ENCODE peak calls at places on chromosomes 12 and 14, in seven cellular contexts. F, K, H, D, P, J and V are unnamed samples.

GRCh38 chr12:108340037-108340436 is 926 bp upstream of the CMKLR1 start:
- DNase-seq in F (no peak), K (no peak), H (no peak), D (no peak), P (no peak), J (no peak), V (peak; percentile 46)

GRCh38 chr12:31326689-31327659 is 1.0 kb upstream of the SINHCAF start:
- DNase-seq in F (no peak), K (no peak), H (peak; percentile 13), D (no peak), P (no peak), J (no peak), V (no peak)

GRCh38 chr12:100484178-100484886 is 10.7 kb downstream of the NR1H4 start:
- DNase-seq in F (no peak), K (no peak), H (no peak), D (no peak), P (no peak), J (no peak), V (no peak)

GRCh38 chr12:128267651-128268347 is 829 bp downstream of the TMEM132C start:
- DNase-seq in F (no peak), K (no peak), H (no peak), D (no peak), P (no peak), J (no peak), V (no peak)

GRCh38 chr14:81594012-81594411 is 60.4 kb upstream of the SEL1L start:
- DNase-seq in F (no peak), K (no peak), H (no peak), D (no peak), P (no peak), J (peak; percentile 51), V (peak; percentile 43)

GRCh38 chr14:101404426-101405170 is 156.7 kb upstream of the DIO3 start:
- DNase-seq in F (no peak), K (no peak), H (no peak), D (no peak), P (no peak), J (no peak), V (no peak)

GRCh38 chr14:23294734-23295561 is 7.7 kb downstream of the PPP1R3E start:
- DNase-seq in F (no peak), K (peak; percentile 13), H (peak; percentile 34), D (peak; percentile 40), P (peak; percentile 38), J (no peak), V (peak; percentile 50)

GRCh38 chr12:31002999-31003398 is 70.7 kb upstream of the DDX11 start:
- DNase-seq in F (no peak), K (no peak), H (no peak), D (no peak), P (no peak), J (no peak), V (no peak)

GRCh38 chr14:99033951-99034350 is 238.0 kb downstream of the BCL11B start:
- DNase-seq in F (no peak), K (no peak), H (no peak), D (no peak), P (no peak), J (no peak), V (no peak)

GRCh38 chr14:69317780-69318179 is 57.8 kb downstream of the GALNT16 start:
- DNase-seq in F (no peak), K (no peak), H (no peak), D (no peak), P (no peak), J (no peak), V (peak; percentile 58)

GRCh38 chr12:4283512-4284255 is 10.1 kb downstream of the CCND2 start:
- DNase-seq in F (no peak), K (no peak), H (no peak), D (no peak), P (no peak), J (no peak), V (no peak)

GRCh38 chr14:23910081-23910875 is 43.3 kb upstream of the DHRS4 start:
- DNase-seq in F (peak; percentile 83), K (no peak), H (no peak), D (no peak), P (no peak), J (peak; percentile 44), V (no peak)

GRCh38 chr14:58969951-58970751 is 218.3 kb upstream of the DAAM1 start:
- DNase-seq in F (no peak), K (no peak), H (no peak), D (no peak), P (no peak), J (no peak), V (no peak)

GRCh38 chr14:65792208-65792905 is 379.8 kb downstream of the FUT8 start:
- DNase-seq in F (no peak), K (no peak), H (no peak), D (no peak), P (no peak), J (no peak), V (no peak)

GRCh38 chr14:39023939-39024871 is 78.8 kb downstream of the SEC23A start:
- DNase-seq in F (no peak), K (no peak), H (no peak), D (no peak), P (no peak), J (no peak), V (no peak)

GRCh38 chr12:25236190-25236589 is 14.5 kb downstream of the KRAS start:
- DNase-seq in F (no peak), K (no peak), H (no peak), D (no peak), P (no peak), J (no peak), V (peak; percentile 26)

GRCh38 chr14:59490756-59491155 is 6.4 kb downstream of the JKAMP start:
- DNase-seq in F (no peak), K (no peak), H (no peak), D (no peak), P (no peak), J (no peak), V (no peak)